ENCODE peak calls at places on chromosome 7, in ten cellular contexts. E is GM12865, K is suprapubic skin, U is thoracic aorta, X is fibroblast of lung, Q is DND-41, Z is gastrocnemius medialis, T is IMR-90, V is psoas muscle, F is pancreas. I is an unnamed sample.

GRCh38 chr7:41029072-41029492 is 673.8 kb downstream of the INHBA start:
- DNase-seq in E (no peak), K (no peak), U (no peak), X (peak; percentile 99), Q (no peak), Z (no peak), T (peak; percentile 100), V (no peak), F (no peak), I (peak; percentile 67)

GRCh38 chr7:79876769-79877362 is 257.8 kb upstream of the GNAI1 start:
- DNase-seq in E (no peak), K (no peak), U (no peak), X (peak; percentile 91), Q (no peak), Z (no peak), T (peak; percentile 99), V (no peak), F (no peak), I (peak; percentile 80)

GRCh38 chr7:26439502-26440252 is 148.0 kb downstream of the SNX10 start:
- DNase-seq in E (no peak), K (no peak), U (no peak), X (no peak), Q (no peak), Z (no peak), T (no peak), V (no peak), F (peak; percentile 73), I (no peak)

GRCh38 chr7:116671681-116672595 is at the start of gene MET:
- DNase-seq in E (peak; percentile 78), K (peak; percentile 81), U (peak; percentile 9), X (peak; percentile 73), Q (no peak), Z (peak; percentile 81), T (peak; percentile 72), V (peak; percentile 83), F (peak; percentile 85), I (peak; percentile 85)

GRCh38 chr7:12028508-12028907 is 182.6 kb upstream of the TMEM106B start:
- DNase-seq in E (no peak), K (no peak), U (no peak), X (peak; percentile 89), Q (no peak), Z (no peak), T (peak; percentile 64), V (no peak), F (no peak), I (peak; percentile 2)

GRCh38 chr7:74454059-74454947 is 597 bp downstream of the GTF2IRD1 start:
- DNase-seq in E (no peak), K (no peak), U (no peak), X (no peak), Q (no peak), Z (no peak), T (no peak), V (peak; percentile 49), F (peak; percentile 42), I (no peak)

GRCh38 chr7:44288381-44288685 is 37.1 kb downstream of the CAMK2B start:
- DNase-seq in E (no peak), K (no peak), U (no peak), X (no peak), Q (no peak), Z (no peak), T (no peak), V (no peak), F (no peak), I (no peak)

GRCh38 chr7:57867884-57868701 is 418.1 kb downstream of the ZNF716 start:
- DNase-seq in E (no peak), K (peak; percentile 63), U (no peak), X (peak; percentile 0), Q (no peak), Z (no peak), T (no peak), V (peak; percentile 21), F (peak; percentile 11), I (peak; percentile 0)

GRCh38 chr7:99036531-99037175 is 107.3 kb downstream of the SMURF1 start:
- DNase-seq in E (no peak), K (peak; percentile 78), U (no peak), X (peak; percentile 92), Q (peak; percentile 30), Z (no peak), T (peak; percentile 65), V (peak; percentile 50), F (no peak), I (peak; percentile 56)

GRCh38 chr7:44187636-44188416 is 1.4 kb downstream of the GCK start:
- DNase-seq in E (no peak), K (peak; percentile 48), U (no peak), X (no peak), Q (no peak), Z (no peak), T (no peak), V (no peak), F (no peak), I (no peak)

DNA sequence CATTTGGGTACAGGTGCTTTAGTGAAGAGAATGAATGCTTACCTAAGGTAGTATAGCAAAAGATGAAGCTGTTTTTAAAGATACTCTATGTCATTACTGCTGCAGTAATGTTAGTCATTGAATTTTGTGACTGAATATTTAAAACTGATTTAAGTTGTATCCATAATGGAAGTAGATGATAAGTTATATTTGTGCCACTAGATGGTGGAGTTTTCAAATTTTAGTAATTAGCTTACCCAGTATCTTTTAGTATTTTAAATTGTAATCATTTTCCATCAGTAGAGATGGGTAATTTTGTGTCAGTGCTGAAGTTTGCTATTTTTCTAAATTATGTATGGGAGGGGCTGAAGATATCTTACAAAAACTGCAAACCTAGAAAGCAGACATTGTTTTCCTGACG is 25.2 kb downstream of the HBP1 start:
- DNase-seq in E (no peak), K (no peak), U (no peak), X (no peak), Q (no peak), Z (no peak), T (peak; percentile 11), V (no peak), F (no peak), I (peak; percentile 18)
- TF ChIP-seq CTCF in E (no peak), K (no peak), U (no peak), X (no peak), Q (no peak), Z (no peak), T (peak; percentile 21), V (no peak), F (no peak), I (no peak)

GRCh38 chr7:23482686-23483085 is 12.4 kb upstream of the IGF2BP3 start:
- DNase-seq in E (no peak), K (no peak), U (no peak), X (no peak), Q (no peak), Z (no peak), T (no peak), V (no peak), F (no peak), I (no peak)
- H3K4me3 ChIP-seq in E (no peak overlapping the region), K (no peak overlapping the region), U (no peak overlapping the region), X (no peak overlapping the region), Q (no peak overlapping the region), Z (no peak overlapping the region), T (no peak overlapping the region), V (no peak overlapping the region), F (no peak overlapping the region), I (no peak overlapping the region)

DNA sequence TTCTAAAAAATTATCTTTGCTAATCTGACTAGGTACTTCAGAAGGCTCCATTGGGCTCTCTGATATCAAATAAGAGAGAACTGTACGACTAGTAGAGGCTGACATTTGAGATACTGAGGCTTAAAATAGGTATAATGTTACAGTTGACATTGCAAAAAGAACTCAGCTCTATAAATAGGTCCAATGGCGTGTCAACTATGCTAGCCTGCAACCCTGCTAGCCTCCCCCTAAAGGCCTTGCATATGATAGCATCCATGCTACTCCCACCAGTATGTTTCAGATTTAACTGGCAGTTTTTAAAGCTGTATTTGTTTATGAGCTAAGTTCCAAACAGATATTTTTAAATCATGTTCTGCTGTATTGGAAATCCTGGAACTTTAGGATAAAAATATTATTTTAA is at the start of gene PPP1R3A:
- DNase-seq in E (no peak), K (no peak), U (no peak), X (no peak), Q (no peak), Z (peak; percentile 49), T (peak; percentile 11), V (no peak), F (no peak), I (no peak)
- TF ChIP-seq CTCF in E (no peak), K (no peak), U (no peak), X (no peak), Q (no peak), Z (peak; percentile 79), T (no peak), V (peak; percentile 58), F (no peak), I (no peak)

GRCh38 chr7:84110400-84110799 is 84.2 kb downstream of the SEMA3A start:
- DNase-seq in E (no peak), K (no peak), U (no peak), X (no peak), Q (no peak), Z (no peak), T (no peak), V (no peak), F (no peak), I (no peak)
- H3K4me3 ChIP-seq in E (no peak overlapping the region), K (no peak overlapping the region), U (no peak overlapping the region), X (no peak overlapping the region), Q (no peak overlapping the region), Z (no peak overlapping the region), T (no peak overlapping the region), V (no peak overlapping the region), F (no peak overlapping the region), I (no peak overlapping the region)

DNA sequence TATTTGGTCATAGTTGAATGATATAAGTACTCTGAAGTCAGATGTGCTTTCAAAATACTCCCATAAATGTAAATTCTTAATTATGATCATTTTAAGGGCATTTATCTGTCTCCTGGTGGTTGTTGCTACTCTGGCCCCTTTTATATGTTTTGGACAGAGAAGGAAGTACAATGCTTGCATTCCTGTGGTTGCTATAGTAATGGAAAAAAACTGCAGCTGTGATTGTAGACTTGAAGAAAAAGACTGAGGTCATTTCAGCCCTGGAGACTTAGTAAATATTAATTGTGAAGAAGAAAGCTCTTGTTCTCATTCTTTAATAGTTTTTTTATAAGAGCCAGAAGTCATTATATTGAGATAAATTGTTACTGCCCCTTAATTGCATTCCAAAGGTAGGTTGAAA is 70.2 kb upstream of the FERD3L start:
- DNase-seq in E (no peak), K (no peak), U (no peak), X (peak; percentile 86), Q (no peak), Z (no peak), T (peak; percentile 88), V (no peak), F (no peak), I (peak; percentile 80)
- TF ChIP-seq CTCF in E (no peak), K (no peak), U (no peak), X (no peak), Q (no peak), Z (no peak), T (no peak), V (no peak), F (no peak), I (no peak)

I was measured in cardiac fibroblast.